ENCODE peak calls at places on chromosome 16, in four cellular contexts. H is iPS DF 6.9, L is mammary epithelial cell, U is left ventricle myocardium inferior. W is an unnamed sample. For H3K4me1, the result is how much of the 10 kb centered on the place peaks cover.

GRCh38 chr16:28475221-28475620 is 3.1 kb upstream of the NPIPB7 start:
- DNase-seq in H (no peak), U (no peak), L (no peak), W (no peak)

GRCh38 chr16:75519175-75519574 is 16.7 kb downstream of the CHST5 start:
- DNase-seq in U (no peak), H (no peak), L (no peak), W (no peak)

GRCh38 chr16:70157477-70158260 is 15.9 kb upstream of the CLEC18C start:
- DNase-seq in L (no peak), U (no peak), H (no peak), W (no peak)

GRCh38 chr16:68479271-68479670 is 31.0 kb upstream of the SMPD3 start:
- DNase-seq in L (no peak), H (no peak), U (no peak), W (no peak)

GRCh38 chr16:47779201-47780016 is 318.3 kb downstream of the PHKB start:
- DNase-seq in U (no peak), L (no peak), H (no peak), W (no peak)

GRCh38 chr16:68406458-68407041 is 41.8 kb downstream of the SMPD3 start:
- DNase-seq in H (no peak), U (no peak), L (no peak), W (no peak)

GRCh38 chr16:48831081-48831722 is 221.2 kb upstream of the N4BP1 start:
- DNase-seq in H (peak), L (no peak), U (no peak), W (no peak)

GRCh38 chr16:74862743-74863244 is 88.2 kb upstream of the FA2H start:
- DNase-seq in U (no peak), L (peak), H (no peak), W (no peak)

GRCh38 chr16:813204-813915 is 12.8 kb upstream of the GNG13 start:
- DNase-seq in U (peak), H (no peak), L (no peak), W (no peak)

GRCh38 chr16:2212362-2213324 is 2.0 kb upstream of the BRICD5 start:
- DNase-seq in H (no peak), U (peak), L (peak), W (no peak)

DNA sequence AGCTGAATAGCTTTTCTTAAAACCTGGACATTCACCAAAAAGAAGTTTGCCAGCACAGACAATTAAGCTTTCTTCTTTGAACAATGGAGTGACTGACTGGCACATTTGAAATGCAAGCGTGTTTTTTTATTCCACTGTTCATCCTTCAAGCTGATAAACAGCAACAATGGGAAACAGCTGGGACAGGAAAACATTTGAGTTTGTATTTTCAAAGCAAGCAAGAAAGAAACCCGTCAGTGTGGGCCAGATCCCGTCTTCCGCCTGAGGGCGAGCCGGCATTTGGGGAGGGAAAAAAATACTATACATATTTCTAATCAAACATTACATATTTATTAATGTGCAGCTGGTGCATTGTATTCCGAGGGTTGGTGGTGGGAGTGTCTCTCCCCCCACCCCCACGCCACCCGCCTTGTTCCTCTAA is 94.2 kb downstream of the CYLD start:
- DNase-seq in H (no peak), U (no peak), L (no peak), W (no peak)
- H3K4me1 ChIP-seq in H (under half), U (under half), L (under half), W (under half)

GRCh38 chr16:11580451-11581086 is 6.2 kb downstream of the LITAF start:
- DNase-seq in U (peak), H (no peak), L (no peak), W (no peak)

GRCh38 chr16:11583171-11583570 is 3.5 kb downstream of the LITAF start:
- DNase-seq in U (no peak), L (peak), H (no peak), W (no peak)

GRCh38 chr16:11583889-11584565 is 2.7 kb downstream of the LITAF start:
- DNase-seq in U (peak), H (no peak), L (peak), W (peak)

GRCh38 chr16:11581677-11582076 is 5.0 kb downstream of the LITAF start:
- DNase-seq in H (no peak), L (no peak), U (no peak), W (no peak)

DNA sequence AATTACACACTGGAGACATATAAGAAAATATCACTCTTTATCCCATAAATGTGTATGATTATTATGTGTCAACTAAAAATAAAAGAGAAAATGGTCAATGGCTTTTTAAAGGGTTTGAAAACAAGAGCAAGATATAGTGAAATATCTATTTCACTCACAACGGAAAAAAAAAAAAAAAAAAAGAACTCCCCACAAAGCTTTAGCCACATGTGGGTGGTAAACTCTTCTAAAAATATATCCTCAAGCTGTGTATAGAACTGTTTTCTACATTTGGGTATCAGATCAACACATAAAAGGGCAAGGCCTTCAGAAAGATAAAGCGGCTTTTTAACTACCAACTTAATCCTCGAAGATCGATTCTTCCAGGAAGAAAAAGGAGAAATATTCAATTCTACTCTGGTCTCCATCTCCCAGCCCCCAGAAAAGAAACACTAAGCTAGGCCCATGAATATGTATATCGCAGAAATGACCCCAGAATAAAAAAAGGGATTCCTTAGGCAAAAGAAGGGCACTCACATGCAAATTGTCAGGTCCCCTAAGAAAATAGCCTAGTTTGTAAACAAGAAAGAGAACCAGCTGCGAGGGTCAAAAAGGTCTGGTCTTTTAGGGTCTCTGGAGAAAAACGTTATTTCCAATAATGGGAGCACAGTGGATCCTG is 4.4 kb downstream of the LITAF start:
- DNase-seq in U (no peak), H (no peak), L (no peak), W (no peak)
- H3K4me1 ChIP-seq in U (half or more), H (under half), L (under half), W (under half)

GRCh38 chr16:85600078-85600477 is 13.0 kb upstream of the GSE1 start:
- DNase-seq in H (no peak), L (no peak), U (no peak), W (no peak)

GRCh38 chr16:85602831-85603755 is 10.0 kb upstream of the GSE1 start:
- DNase-seq in H (no peak), L (no peak), U (no peak), W (no peak)

GRCh38 chr16:85601730-85602401 is 11.3 kb upstream of the GSE1 start:
- DNase-seq in H (no peak), U (peak), L (no peak), W (no peak)

GRCh38 chr16:85602402-85602801 is 10.7 kb upstream of the GSE1 start:
- DNase-seq in L (no peak), H (no peak), U (no peak), W (no peak)

GRCh38 chr16:85600905-85601639 is 12.1 kb upstream of the GSE1 start:
- DNase-seq in H (no peak), L (no peak), U (no peak), W (no peak)
- H3K4me1 ChIP-seq in H (under half), L (under half), U (under half), W (under half)

GRCh38 chr16:7344806-7345416 is 12.3 kb downstream of the RBFOX1 start:
- DNase-seq in L (no peak), H (no peak), U (peak), W (no peak)
- H3K4me1 ChIP-seq in L (under half), H (under half), U (half or more), W (under half)

DNA sequence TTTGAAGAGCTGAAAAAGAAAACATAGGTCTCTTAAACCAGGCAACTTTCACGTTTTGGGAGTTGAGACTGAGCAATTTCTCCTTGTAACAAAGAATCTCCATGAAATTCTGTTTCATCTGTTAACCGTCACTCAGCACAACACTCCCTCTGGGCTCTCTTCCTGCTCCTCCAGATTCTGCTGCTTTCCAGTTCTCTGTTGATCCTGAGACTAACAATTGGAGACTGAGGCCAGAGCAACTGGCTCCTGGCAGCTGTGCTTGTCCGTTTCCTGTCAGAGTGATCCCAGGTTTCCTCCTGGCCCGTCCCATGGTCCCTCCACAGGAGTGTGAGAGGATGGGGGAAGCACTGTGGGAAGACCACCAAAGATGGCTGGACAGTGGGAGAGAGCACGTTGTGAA is 32.5 kb downstream of the IST1 start:
- DNase-seq in L (no peak), U (peak), H (no peak), W (no peak)
- H3K4me1 ChIP-seq in L (under half), U (half or more), H (under half), W (under half)

DNA sequence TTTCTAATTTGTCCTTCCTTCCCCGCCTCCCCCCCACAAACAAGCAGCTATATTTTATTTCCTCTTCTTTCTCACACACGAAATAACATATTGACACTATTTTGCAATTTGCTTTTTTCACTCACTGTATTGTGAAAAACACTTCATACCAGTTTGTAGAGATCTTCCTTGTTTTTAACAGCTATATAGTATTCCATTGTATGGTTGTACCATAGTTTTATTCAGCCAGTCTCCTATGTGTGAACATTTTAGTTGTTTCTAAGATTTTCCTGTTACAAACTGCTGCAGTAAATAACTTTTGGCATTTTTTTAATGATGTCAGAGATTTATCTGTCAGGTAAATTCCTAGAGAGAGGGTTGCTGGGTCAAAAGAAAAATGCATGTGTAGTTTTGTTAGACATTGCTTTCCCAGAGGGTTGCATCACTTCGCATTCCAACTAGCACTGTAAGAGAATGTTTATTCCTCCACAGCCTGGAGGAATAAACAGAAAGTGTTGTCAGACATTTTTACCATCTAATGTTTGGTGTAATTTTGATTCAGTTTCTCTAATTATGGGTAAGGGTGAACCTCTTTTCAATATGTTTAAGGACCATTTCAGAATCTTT is 101.2 kb downstream of the MRTFB start:
- DNase-seq in U (no peak), H (no peak), L (peak), W (no peak)
- H3K4me1 ChIP-seq in U (under half), H (under half), L (under half), W (under half)

GRCh38 chr16:65118866-65119265 is 3.0 kb downstream of the CDH11 start:
- DNase-seq in H (no peak), U (no peak), L (no peak), W (no peak)
- H3K4me1 ChIP-seq in H (under half), U (under half), L (under half), W (under half)

DNA sequence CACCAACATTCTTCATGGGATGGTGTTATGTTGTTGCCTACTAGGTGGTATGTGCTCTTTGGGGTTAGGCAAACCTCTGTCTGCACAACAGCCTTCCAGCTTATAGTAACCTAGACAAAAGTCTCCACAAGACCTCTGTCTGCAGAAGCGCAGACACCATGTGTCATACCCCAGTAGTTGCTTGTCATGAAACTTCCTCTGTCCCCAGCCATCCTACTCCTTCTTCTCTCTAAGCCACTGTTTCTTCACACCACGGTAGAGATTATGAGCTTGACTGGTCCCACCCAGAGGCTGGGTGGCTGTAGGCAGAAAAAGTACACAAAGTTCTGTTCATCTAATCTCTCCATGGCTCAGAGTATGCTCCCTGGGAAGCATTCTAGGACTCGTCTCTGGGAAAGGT is 100.2 kb downstream of the MAF start:
- DNase-seq in L (no peak), H (no peak), U (no peak), W (no peak)
- H3K4me1 ChIP-seq in L (under half), H (under half), U (under half), W (under half)